ENCODE peak calls at places on chromosomes 11 and 22, in ten cellular contexts. D is aorta; R is lower lobe of right lung; K is A673; M is keratinocyte; T is CD8-positive, alpha-beta T cell; U is BJ; F is H1; H is lung; Q is hepatocyte. I is an unnamed sample. For H3K36me3, the result is how much of the 10 kb centered on the place peaks cover.

GRCh38 chr11:57903441-57904123 is 120.1 kb upstream of the OR9Q1 start:
- DNase-seq in Q (peak), K (no peak), T (peak), R (no peak), D (no peak), H (no peak), U (no peak), F (no peak), M (peak), I (peak)

GRCh38 chr11:115613986-115614625 is 109.9 kb upstream of the CADM1 start:
- DNase-seq in R (no peak), U (no peak), H (no peak), T (no peak), D (no peak), M (peak), K (no peak), Q (peak), F (no peak), I (no peak)

GRCh38 chr11:69638941-69639681 is 1.8 kb upstream of the CCND1 start:
- DNase-seq in M (peak), R (peak), H (peak), U (peak), Q (peak), F (peak), T (no peak), K (peak), D (peak), I (peak)

GRCh38 chr11:131370090-131370751 is at the start of gene NTM:
- DNase-seq in U (no peak), H (peak), Q (peak), T (no peak), F (no peak), K (no peak), M (no peak), R (no peak), D (no peak), I (no peak)

GRCh38 chr11:110777765-110778164 is 65.5 kb upstream of the ARHGAP20 start:
- DNase-seq in F (no peak), K (peak), M (no peak), D (peak), R (no peak), T (no peak), U (peak), Q (no peak), H (no peak), I (no peak)

GRCh38 chr11:72639475-72640375 is 34.5 kb downstream of the PDE2A start:
- DNase-seq in Q (no peak), D (no peak), T (no peak), U (no peak), M (no peak), R (no peak), F (no peak), K (no peak), H (no peak), I (no peak)

GRCh38 chr11:59102259-59102765 is 4.7 kb upstream of the FAM111B start:
- DNase-seq in M (no peak), K (peak), U (no peak), H (peak), Q (peak), F (peak), T (no peak), R (peak), D (peak), I (no peak)

GRCh38 chr22:28810839-28811491 is 10.6 kb upstream of the XBP1 start:
- DNase-seq in T (no peak), M (no peak), D (no peak), H (no peak), F (no peak), R (no peak), U (no peak), K (no peak), Q (no peak), I (no peak)

GRCh38 chr11:13168281-13168680 is 109.3 kb upstream of the BMAL1 start:
- DNase-seq in H (no peak), U (no peak), F (no peak), M (no peak), K (no peak), T (no peak), Q (peak), D (no peak), R (peak), I (peak)

GRCh38 chr11:119895981-119896380 is 167.0 kb upstream of the NECTIN1 start:
- DNase-seq in D (no peak), K (no peak), Q (no peak), H (no peak), U (no peak), R (no peak), T (no peak), F (no peak), M (no peak), I (no peak)

GRCh38 chr11:83717551-83717950 is 431.4 kb upstream of the CCDC90B start:
- DNase-seq in H (no peak), K (peak), R (no peak), U (no peak), Q (peak), D (no peak), T (no peak), M (no peak), F (no peak), I (no peak)

GRCh38 chr11:73189723-73190556 is 28.1 kb upstream of the P2RY2 start:
- DNase-seq in H (no peak), U (no peak), T (no peak), R (no peak), Q (no peak), D (no peak), F (no peak), K (no peak), M (no peak), I (no peak)

GRCh38 chr11:69587454-69588081 is 53.4 kb upstream of the CCND1 start:
- DNase-seq in D (no peak), U (peak), T (no peak), K (no peak), M (peak), R (no peak), Q (no peak), H (no peak), F (no peak), I (no peak)

GRCh38 chr22:35913925-35914324 is 114.7 kb downstream of the RBFOX2 start:
- DNase-seq in T (no peak), K (no peak), R (no peak), U (no peak), D (no peak), M (no peak), Q (no peak), H (no peak), F (no peak), I (no peak)

GRCh38 chr11:4839851-4840549 is 9.0 kb downstream of the OR51S1 start:
- DNase-seq in H (no peak), Q (no peak), R (no peak), K (no peak), T (no peak), D (no peak), U (no peak), M (no peak), F (no peak), I (no peak)

GRCh38 chr11:118657709-118658108 is 21.7 kb downstream of the TREH start:
- DNase-seq in F (no peak), T (no peak), Q (no peak), R (no peak), H (no peak), U (no peak), M (no peak), D (no peak), K (no peak), I (no peak)

GRCh38 chr11:118653684-118654390 is 25.6 kb downstream of the TREH start:
- DNase-seq in D (no peak), H (no peak), Q (no peak), R (no peak), U (no peak), F (no peak), K (no peak), T (no peak), M (no peak), I (no peak)

GRCh38 chr11:118657238-118657637 is 22.2 kb downstream of the TREH start:
- DNase-seq in K (peak), H (no peak), D (no peak), U (no peak), Q (no peak), R (no peak), T (no peak), F (no peak), M (no peak), I (no peak)

GRCh38 chr11:118656563-118657165 is 22.8 kb downstream of the TREH start:
- DNase-seq in T (no peak), F (no peak), K (no peak), D (no peak), U (no peak), R (no peak), M (no peak), H (no peak), Q (no peak), I (no peak)

GRCh38 chr11:118655486-118656190 is 23.8 kb downstream of the TREH start:
- DNase-seq in F (no peak), M (no peak), R (no peak), T (no peak), H (no peak), D (no peak), U (no peak), K (no peak), Q (no peak), I (no peak)
- H3K36me3 ChIP-seq in F (under half), M (under half), R (half or more), T (under half), H (under half), D (under half), U (under half), K (under half), Q (under half), I (under half)

GRCh38 chr22:46948411-46949144 is 186.1 kb downstream of the TBC1D22A start:
- DNase-seq in T (no peak), K (no peak), R (no peak), U (no peak), D (no peak), Q (no peak), H (no peak), M (no peak), F (no peak), I (no peak)

GRCh38 chr22:46947516-46948260 is 185.2 kb downstream of the TBC1D22A start:
- DNase-seq in D (no peak), T (no peak), M (no peak), K (no peak), F (no peak), U (no peak), H (no peak), Q (no peak), R (no peak), I (no peak)

GRCh38 chr22:46945481-46945880 is 183.0 kb downstream of the TBC1D22A start:
- DNase-seq in R (no peak), D (no peak), F (peak), T (no peak), M (no peak), Q (no peak), H (no peak), U (no peak), K (no peak), I (no peak)

GRCh38 chr22:46942816-46943783 is 180.7 kb downstream of the TBC1D22A start:
- DNase-seq in U (no peak), H (peak), T (no peak), D (peak), K (peak), F (peak), M (no peak), Q (no peak), R (peak), I (no peak)

DNA sequence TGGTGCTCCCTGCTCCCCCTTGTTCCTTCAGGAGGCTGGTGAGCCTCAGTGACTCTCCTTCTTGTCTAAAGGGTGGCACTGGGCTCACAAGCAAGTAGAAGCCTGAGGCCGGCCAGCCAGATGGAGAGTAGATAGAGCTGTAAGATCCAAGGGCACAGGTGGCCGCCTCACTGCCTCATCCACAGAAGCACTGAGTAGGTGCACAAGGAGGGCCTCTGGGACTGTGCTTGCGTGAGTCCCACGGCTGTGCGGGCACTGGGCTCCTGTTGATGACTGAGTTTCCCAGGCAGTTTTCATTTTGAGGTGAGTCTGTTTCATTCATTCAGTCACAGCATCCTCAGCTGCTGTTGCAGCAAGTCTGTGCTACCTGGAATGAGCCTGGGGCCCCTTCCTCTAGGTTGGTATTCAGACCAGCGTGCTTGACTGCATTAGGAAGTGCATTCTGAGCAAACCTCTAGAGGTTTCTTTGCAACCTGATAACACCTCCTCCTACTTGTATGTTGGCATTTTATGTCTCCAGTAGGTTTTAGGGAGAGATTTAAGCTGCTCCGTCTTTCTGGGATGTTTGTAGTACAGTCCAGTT is 184.0 kb downstream of the TBC1D22A start:
- DNase-seq in H (no peak), F (peak), R (no peak), D (no peak), Q (no peak), U (no peak), T (no peak), M (no peak), K (no peak), I (no peak)
- H3K36me3 ChIP-seq in H (under half), F (under half), R (under half), D (under half), Q (under half), U (under half), T (under half), M (under half), K (under half), I (under half)

GRCh38 chr22:17882162-17882561 is 107.9 kb upstream of the BID start:
- DNase-seq in R (no peak), U (no peak), H (no peak), K (no peak), Q (no peak), T (no peak), F (no peak), M (no peak), D (no peak), I (no peak)
- H3K36me3 ChIP-seq in R (under half), U (under half), H (under half), K (under half), Q (under half), T (under half), F (under half), M (under half), D (under half), I (half or more)

DNA sequence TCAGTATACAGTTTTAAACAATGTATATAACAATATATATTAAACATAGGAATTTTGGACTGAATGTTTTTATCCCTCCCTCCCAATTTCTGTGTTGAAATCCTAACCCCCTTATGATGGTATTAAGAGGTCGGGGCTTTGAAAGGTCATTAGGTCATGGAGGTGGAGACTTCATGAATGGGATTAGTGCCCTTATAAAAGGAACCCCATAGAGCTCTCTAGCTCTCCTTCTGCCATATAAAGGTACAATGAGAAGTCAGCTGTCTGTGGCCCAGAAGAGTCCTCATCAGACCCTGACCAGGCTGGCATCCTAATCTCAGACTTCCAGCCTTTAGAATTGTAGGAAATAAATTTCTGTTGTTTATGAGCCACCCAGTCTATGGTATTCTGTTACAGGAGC is 6.5 kb downstream of the NNMT start:
- DNase-seq in H (no peak), F (no peak), T (no peak), M (no peak), U (no peak), K (no peak), D (no peak), Q (no peak), R (no peak), I (no peak)
- H3K36me3 ChIP-seq in H (under half), F (under half), T (under half), M (under half), U (under half), K (under half), D (under half), Q (under half), R (under half), I (half or more)

DNA sequence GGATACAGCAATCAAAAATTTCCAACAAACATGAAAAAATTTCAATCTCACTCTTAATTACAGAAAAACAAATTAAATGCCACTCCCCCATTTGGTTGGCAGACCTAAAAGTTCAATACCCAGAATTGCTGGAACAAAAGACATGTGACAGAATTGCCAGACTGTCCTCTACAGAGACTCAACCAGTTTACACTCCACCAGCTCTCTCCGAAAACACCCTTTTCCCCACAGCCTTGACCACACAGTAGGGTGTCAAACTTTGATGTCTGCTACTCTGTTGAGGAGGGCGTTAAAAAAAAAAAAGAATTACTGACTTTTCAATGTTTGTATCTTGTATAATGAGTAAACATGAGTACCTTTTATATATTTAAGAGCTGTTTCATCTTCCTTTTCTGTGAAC is 44.7 kb upstream of the YPEL1 start:
- DNase-seq in T (no peak), M (no peak), D (no peak), F (no peak), K (no peak), U (no peak), R (no peak), H (no peak), Q (no peak), I (no peak)
- H3K36me3 ChIP-seq in T (under half), M (under half), D (under half), F (under half), K (under half), U (under half), R (half or more), H (under half), Q (under half), I (under half)

DNA sequence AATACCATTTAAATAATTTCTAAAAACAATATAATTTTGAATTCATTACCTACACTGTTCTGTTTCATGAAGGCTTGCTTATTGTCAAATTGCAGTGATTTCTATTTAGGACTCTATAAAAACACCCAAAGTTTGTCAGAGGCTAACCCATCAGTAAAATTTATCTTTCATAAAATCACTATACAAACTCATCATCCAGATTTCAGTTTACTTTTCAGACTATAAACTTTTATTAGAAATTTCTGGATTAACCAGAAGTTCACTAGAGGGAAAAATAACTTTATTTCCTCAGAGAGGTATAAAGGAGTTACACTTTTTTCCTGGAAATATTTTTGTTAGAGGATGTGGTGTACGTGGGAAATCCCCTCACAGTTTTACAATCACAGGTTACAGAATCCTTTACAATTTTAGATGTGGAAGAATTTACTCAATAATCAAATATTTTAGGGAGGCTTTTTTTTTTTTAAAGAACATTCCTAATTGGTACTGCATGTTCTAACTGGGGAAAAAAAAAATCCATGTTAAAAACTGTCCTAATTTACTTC is 176.7 kb downstream of the SWAP70 start:
- DNase-seq in U (no peak), K (no peak), Q (no peak), F (no peak), D (no peak), T (no peak), H (no peak), M (no peak), R (no peak), I (no peak)
- H3K36me3 ChIP-seq in U (under half), K (under half), Q (under half), F (under half), D (under half), T (under half), H (under half), M (under half), R (under half), I (under half)

DNA sequence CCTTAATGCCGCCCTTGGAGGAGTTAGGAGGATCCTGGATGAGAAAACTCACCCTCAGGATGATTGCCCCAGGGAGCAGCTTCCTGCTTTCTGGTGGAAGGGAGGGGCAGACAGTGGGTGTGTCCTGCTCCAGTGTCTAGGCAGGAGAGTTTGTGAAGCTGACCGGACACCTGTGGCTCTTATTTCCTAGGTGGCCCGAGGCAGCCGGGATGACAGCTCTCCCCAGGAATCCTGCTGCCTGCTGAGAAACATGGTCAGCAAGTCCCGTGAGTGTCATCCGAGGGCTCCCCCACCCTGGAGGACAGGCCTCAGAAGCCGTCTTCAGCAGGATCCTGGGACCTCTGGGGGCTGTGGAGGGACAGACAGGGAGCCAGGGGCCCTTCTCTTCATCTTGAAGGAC is 50.4 kb downstream of the ST3GAL4 start:
- DNase-seq in R (no peak), K (no peak), F (no peak), M (peak), H (no peak), U (no peak), Q (no peak), D (no peak), T (no peak), I (peak)
- H3K36me3 ChIP-seq in R (under half), K (under half), F (under half), M (under half), H (under half), U (under half), Q (under half), D (under half), T (under half), I (under half)

GRCh38 chr11:118641463-118642019 is 34.1 kb downstream of the PHLDB1 start:
- DNase-seq in T (no peak), M (no peak), R (no peak), D (no peak), H (no peak), K (no peak), F (no peak), U (no peak), Q (peak), I (peak)
- H3K36me3 ChIP-seq in T (under half), M (under half), R (half or more), D (under half), H (under half), K (under half), F (under half), U (half or more), Q (under half), I (half or more)

GRCh38 chr11:105056446-105056845 is 11.3 kb upstream of the CARD16 start:
- DNase-seq in K (no peak), R (no peak), M (no peak), D (no peak), Q (no peak), T (no peak), F (no peak), U (no peak), H (no peak), I (no peak)
- H3K36me3 ChIP-seq in K (under half), R (under half), M (under half), D (under half), Q (under half), T (under half), F (under half), U (under half), H (under half), I (under half)